ENCODE peak calls at places on chromosome 5, in four cellular contexts. K is A549, A is hepatocyte, P is Peyer's patch. W is an unnamed sample.

GRCh38 chr5:136528481-136528880 is 163.1 kb upstream of the TRPC7 start:
- DNase-seq in P (no peak), K (no peak), A (no peak), W (no peak)

GRCh38 chr5:22928821-22929482 is 75.8 kb upstream of the CDH12 start:
- DNase-seq in K (no peak), P (no peak), A (no peak), W (no peak)

GRCh38 chr5:174625591-174626365 is 98.6 kb upstream of the MSX2 start:
- DNase-seq in P (no peak), K (no peak), A (no peak), W (no peak)

GRCh38 chr5:31854181-31854624 is 215.3 kb downstream of the PDZD2 start:
- DNase-seq in K (no peak), P (no peak), A (peak; percentile 31), W (no peak)

GRCh38 chr5:56735845-56736641 is 79.3 kb upstream of the MAP3K1 start:
- DNase-seq in K (no peak), P (peak; percentile 47), A (no peak), W (no peak)

GRCh38 chr5:67089200-67089725 is 107.3 kb downstream of the CD180 start:
- DNase-seq in P (no peak), A (no peak), K (no peak), W (no peak)

GRCh38 chr5:50759526-50760280 is 93.3 kb downstream of the PARP8 start:
- DNase-seq in P (no peak), K (no peak), A (no peak), W (no peak)

GRCh38 chr5:153480401-153480800 is 10.1 kb upstream of the GRIA1 start:
- DNase-seq in K (no peak), A (peak; percentile 13), P (no peak), W (no peak)

GRCh38 chr5:132225165-132226032 is 2.3 kb downstream of the P4HA2 start:
- DNase-seq in A (peak; percentile 66), K (no peak), P (peak; percentile 16), W (peak; percentile 85)

GRCh38 chr5:139764250-139764791 is 31.3 kb upstream of the PSD2 start:
- DNase-seq in P (peak; percentile 46), K (no peak), A (peak; percentile 60), W (no peak)

GRCh38 chr5:130155395-130155794 is 251.1 kb downstream of the CHSY3 start:
- DNase-seq in K (no peak), P (no peak), A (no peak), W (no peak)

GRCh38 chr5:67515762-67516161 is 319.2 kb upstream of the CD180 start:
- DNase-seq in K (no peak), A (no peak), P (no peak), W (no peak)

GRCh38 chr5:143557061-143557818 is 153.8 kb upstream of the NR3C1 start:
- DNase-seq in A (no peak), K (no peak), P (no peak), W (no peak)

GRCh38 chr5:179150011-179150410 is 89.8 kb downstream of the ZNF354C start:
- DNase-seq in A (no peak), P (no peak), K (no peak), W (no peak)

GRCh38 chr5:27906481-27906880 is 868.1 kb upstream of the CDH9 start:
- DNase-seq in A (no peak), P (no peak), K (no peak), W (no peak)

GRCh38 chr5:56900395-56900794 is 9.0 kb upstream of the SETD9 start:
- DNase-seq in A (no peak), K (no peak), P (no peak), W (no peak)

GRCh38 chr5:121199238-121199999 is 652.3 kb upstream of the FTMT start:
- DNase-seq in P (no peak), A (peak; percentile 28), K (no peak), W (no peak)

GRCh38 chr5:10539685-10539998 is 24.2 kb upstream of the ANKRD33B start:
- DNase-seq in K (no peak), A (no peak), P (no peak), W (no peak)

DNA sequence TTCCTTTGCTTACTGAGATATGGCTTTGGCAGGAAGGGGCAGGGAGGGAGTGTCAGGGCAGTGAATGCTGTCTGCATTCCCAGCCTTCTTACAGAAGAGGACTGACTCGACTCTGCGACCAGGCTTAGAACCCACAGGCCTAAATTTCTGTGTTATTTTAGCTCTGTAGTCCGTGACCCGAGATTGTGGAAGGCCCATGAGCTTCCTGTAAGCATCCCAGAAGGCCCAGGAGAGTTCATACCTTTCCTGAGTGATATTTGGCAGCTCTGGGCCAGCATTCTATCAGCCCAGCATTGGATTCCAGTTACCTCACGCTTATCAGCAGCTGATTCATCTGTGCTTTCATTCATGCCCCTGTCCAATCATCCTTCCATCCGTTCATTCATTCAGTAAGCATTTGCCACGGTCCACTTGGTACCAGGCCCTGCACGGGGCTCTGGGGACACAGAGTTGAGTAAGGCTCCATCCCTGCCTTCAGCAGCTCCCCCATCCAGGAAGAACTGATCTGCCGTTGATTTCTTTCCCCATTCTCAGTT is 28.2 kb upstream of the RPL26L1 start:
- DNase-seq in A (peak; percentile 42), P (no peak), K (peak; percentile 83), W (peak; percentile 73)
- H3K27ac ChIP-seq in A (peak overlapping the region; percentile 11), P (no peak overlapping the region), K (peak overlapping the region; percentile 100), W (peak overlapping the region; percentile 64)

GRCh38 chr5:68932830-68933434 is 160.9 kb upstream of the SLC30A5 start:
- DNase-seq in A (no peak), P (no peak), K (no peak), W (no peak)

GRCh38 chr5:68924490-68925145 is 169.2 kb upstream of the SLC30A5 start:
- DNase-seq in P (no peak), K (no peak), A (no peak), W (no peak)

GRCh38 chr5:68928617-68929302 is 165.1 kb upstream of the SLC30A5 start:
- DNase-seq in K (no peak), A (no peak), P (no peak), W (no peak)

DNA sequence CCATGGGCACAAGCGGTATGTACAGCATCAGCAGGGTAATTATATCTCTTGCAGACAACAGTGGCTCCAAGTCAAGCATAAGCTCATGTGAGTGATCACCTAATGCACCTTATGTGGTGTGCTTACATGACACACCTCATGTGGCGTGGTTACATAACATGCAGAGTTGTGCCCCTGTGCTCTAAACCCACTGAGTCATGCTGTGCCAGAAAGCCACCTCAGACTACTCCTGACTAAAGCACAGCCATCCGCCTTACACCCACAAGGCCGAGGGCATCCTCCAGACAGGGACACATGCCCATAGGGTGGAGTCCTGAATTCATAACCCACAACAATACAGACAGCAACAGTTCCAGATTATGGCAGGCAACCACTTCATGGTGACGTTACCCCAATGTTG is 163.7 kb upstream of the SLC30A5 start:
- DNase-seq in A (no peak), P (no peak), K (no peak), W (no peak)
- H3K9me3 ChIP-seq in A (no peaks in the 10 kb centered on the region), P (peaks cover 17% of the 10 kb centered on the region), K (peaks cover 9% of the 10 kb centered on the region), W (no peaks in the 10 kb centered on the region)

GRCh38 chr5:1416856-1417469 is 28.3 kb downstream of the SLC6A3 start:
- DNase-seq in K (no peak), P (no peak), A (no peak), W (no peak)

GRCh38 chr5:1417586-1418225 is 27.5 kb downstream of the SLC6A3 start:
- DNase-seq in P (no peak), K (no peak), A (no peak), W (no peak)

GRCh38 chr5:1415059-1415425 is 30.2 kb downstream of the SLC6A3 start:
- DNase-seq in A (no peak), K (no peak), P (no peak), W (no peak)

GRCh38 chr5:1414311-1415058 is 30.8 kb downstream of the SLC6A3 start:
- DNase-seq in K (no peak), P (no peak), A (peak; percentile 66), W (no peak)

DNA sequence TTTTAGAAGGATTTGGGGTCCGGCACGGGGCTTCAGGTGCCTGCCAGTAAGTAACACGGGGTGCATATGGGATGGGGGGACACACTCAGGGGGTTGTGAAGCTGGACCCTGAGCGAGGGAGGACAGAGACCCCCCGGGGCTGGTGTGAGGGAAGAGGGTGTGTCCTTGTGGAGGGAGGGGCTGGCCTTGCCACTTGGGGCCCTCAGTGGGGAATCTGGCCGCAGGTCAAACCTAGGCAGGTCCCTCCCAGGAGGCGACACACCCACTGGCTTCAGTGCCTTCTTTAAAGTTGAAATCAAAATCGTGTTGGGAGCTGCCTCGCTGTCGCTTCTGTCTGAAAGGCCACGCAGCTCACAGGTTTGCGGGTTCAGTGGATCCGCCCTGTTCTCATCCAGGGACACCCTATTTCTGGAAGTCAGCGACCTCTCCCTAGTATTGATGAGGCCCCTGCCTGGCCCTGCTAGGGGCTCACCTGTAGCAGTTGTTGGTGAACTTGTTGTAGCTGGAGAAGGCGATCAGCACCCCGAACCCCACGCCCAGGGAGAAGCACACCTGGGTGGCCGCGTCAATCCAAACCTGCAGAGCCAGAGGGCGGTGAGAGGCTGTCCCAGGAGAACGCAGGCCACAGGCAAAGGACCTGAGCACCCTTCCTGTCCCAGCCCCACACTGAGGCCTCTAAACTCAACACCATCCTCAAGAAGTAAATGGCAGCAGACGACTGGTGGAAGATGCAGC is 29.4 kb downstream of the SLC6A3 start:
- DNase-seq in P (no peak), K (no peak), A (no peak), W (no peak)
- H3K4me1 ChIP-seq in P (no peaks in the 10 kb centered on the region), K (no peaks in the 10 kb centered on the region), A (no peaks in the 10 kb centered on the region), W (no peaks in the 10 kb centered on the region)

GRCh38 chr5:54681036-54681435 is 163.5 kb downstream of the SNX18 start:
- DNase-seq in A (no peak), P (no peak), K (no peak), W (no peak)
- H3K27ac ChIP-seq in A (no peak overlapping the region), P (no peak overlapping the region), K (no peak overlapping the region), W (no peak overlapping the region)

GRCh38 chr5:116666901-116667300 is 92.3 kb upstream of the SEMA6A start:
- DNase-seq in P (no peak), A (no peak), K (no peak), W (no peak)

GRCh38 chr5:116672203-116672602 is 97.6 kb upstream of the SEMA6A start:
- DNase-seq in P (no peak), A (no peak), K (no peak), W (no peak)

GRCh38 chr5:116671211-116671736 is 96.7 kb upstream of the SEMA6A start:
- DNase-seq in A (no peak), P (no peak), K (no peak), W (no peak)

GRCh38 chr5:116668361-116668760 is 93.7 kb upstream of the SEMA6A start:
- DNase-seq in K (no peak), P (no peak), A (no peak), W (no peak)

GRCh38 chr5:116669261-116670049 is 94.8 kb upstream of the SEMA6A start:
- DNase-seq in A (no peak), P (no peak), K (no peak), W (no peak)
- H3K9me3 ChIP-seq in A (no peaks in the 10 kb centered on the region), P (no peaks in the 10 kb centered on the region), K (no peaks in the 10 kb centered on the region), W (no peaks in the 10 kb centered on the region)

DNA sequence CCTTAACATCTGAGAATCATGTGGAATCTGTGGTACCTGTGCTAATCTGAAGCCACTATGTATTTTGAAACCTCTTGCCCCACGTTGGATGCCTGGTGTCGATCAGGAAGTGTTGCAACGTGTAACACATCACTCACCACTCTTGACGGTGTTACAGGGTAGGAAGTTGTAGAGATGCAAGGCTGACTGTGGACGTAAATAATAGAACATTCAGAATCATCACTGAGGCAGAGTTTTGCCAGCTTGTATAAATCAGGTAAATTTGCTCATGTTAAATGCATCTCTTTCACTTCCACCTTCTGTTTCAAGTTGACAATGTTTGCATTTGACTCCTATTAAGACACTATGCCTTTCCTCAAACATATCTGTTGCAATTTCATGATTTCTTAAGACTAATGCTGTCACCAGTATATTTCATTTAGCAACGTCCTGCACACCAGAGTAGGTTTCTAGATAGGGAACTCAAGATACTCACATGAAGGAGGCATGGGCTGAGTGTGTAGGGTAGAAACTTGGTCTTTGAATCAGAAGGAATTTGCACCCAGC is 38.1 kb downstream of the BASP1 start:
- DNase-seq in A (no peak), P (no peak), K (no peak), W (no peak)
- H3K4me1 ChIP-seq in A (peaks cover 5% of the 10 kb centered on the region), P (no peaks in the 10 kb centered on the region), K (peaks cover 99% of the 10 kb centered on the region), W (peaks cover 79% of the 10 kb centered on the region)